ENCODE peak calls at places on chromosomes 11 and 22, in four cellular contexts. One of them, this sample, is unnamed.

GRCh38 chr22:29306175-29306829 is at the start of gene GAS2L1:
- DNase-seq in transverse colon: peak
- DNase-seq in K562: peak
- DNase-seq in SK-N-SH: peak
- DNase-seq in this sample: peak

GRCh38 chr11:102050927-102051575 is 3.8 kb downstream of the CFAP300 start:
- DNase-seq in K562: no peak
- DNase-seq in transverse colon: no peak
- DNase-seq in SK-N-SH: no peak
- DNase-seq in this sample: no peak

GRCh38 chr22:20011123-20011992 is 5.3 kb downstream of the ARVCF start:
- DNase-seq in K562: peak
- DNase-seq in transverse colon: no peak
- DNase-seq in SK-N-SH: no peak
- DNase-seq in this sample: no peak

GRCh38 chr11:112260490-112260889 is at the start of gene PLET1:
- DNase-seq in SK-N-SH: no peak
- DNase-seq in transverse colon: no peak
- DNase-seq in K562: no peak
- DNase-seq in this sample: no peak

GRCh38 chr11:115391598-115391997 is 112.6 kb downstream of the CADM1 start:
- DNase-seq in K562: no peak
- DNase-seq in SK-N-SH: peak
- DNase-seq in transverse colon: no peak
- DNase-seq in this sample: no peak

GRCh38 chr11:32430586-32431357 is 4.6 kb downstream of the WT1 start:
- DNase-seq in transverse colon: no peak
- DNase-seq in K562: no peak
- DNase-seq in SK-N-SH: peak
- DNase-seq in this sample: no peak

GRCh38 chr11:30908272-30908671 is 322.1 kb upstream of the MPPED2 start:
- DNase-seq in transverse colon: no peak
- DNase-seq in SK-N-SH: no peak
- DNase-seq in K562: no peak
- DNase-seq in this sample: no peak

GRCh38 chr11:109371444-109372176 is 50.4 kb upstream of the C11orf87 start:
- DNase-seq in K562: no peak
- DNase-seq in transverse colon: no peak
- DNase-seq in SK-N-SH: peak
- DNase-seq in this sample: no peak

GRCh38 chr11:115425243-115425642 is 79.0 kb downstream of the CADM1 start:
- DNase-seq in SK-N-SH: no peak
- DNase-seq in K562: no peak
- DNase-seq in transverse colon: no peak
- DNase-seq in this sample: no peak

GRCh38 chr11:6541356-6541755 is 44.3 kb downstream of the DNHD1 start:
- DNase-seq in SK-N-SH: no peak
- DNase-seq in K562: no peak
- DNase-seq in transverse colon: no peak
- DNase-seq in this sample: no peak

GRCh38 chr11:106961518-106961917 is 56.8 kb downstream of the GUCY1A2 start:
- DNase-seq in transverse colon: no peak
- DNase-seq in K562: no peak
- DNase-seq in SK-N-SH: no peak
- DNase-seq in this sample: no peak

DNA sequence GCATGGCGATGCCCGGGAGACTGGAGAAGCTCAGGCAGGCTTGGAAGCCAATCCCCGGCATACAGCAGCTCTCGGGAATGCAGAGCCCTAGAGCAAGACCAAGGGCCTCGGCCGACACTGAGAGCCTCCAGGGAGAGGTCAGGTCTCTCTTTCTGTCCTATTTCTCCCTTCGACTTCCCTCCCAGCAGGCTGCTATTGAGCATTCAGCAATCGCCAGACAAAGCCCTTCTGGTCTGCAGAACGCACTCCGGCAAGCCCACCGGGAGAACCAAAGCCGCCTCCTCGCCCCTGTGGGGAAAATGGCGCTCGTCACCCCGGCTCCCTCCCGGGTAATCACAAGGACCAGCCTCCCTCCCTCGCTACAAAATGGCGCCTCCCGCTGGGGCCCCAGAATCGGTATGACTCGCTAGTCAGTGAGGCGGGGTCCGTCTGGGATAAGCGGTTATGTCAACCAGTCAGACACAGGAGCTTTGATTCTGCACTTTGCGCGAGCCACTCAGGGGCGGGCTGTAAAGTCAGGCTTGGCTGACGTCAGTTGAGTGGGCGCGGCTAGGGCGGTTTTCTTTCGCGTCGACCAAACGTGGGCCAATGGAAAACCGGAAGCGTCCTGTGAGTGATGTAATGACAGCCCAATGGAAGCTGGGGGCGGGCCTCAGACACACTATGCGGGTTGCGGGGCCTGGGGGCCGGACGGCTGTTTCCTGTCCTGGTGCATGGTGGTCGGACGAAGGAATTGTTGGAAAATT is at the start of gene ZNF143:
- DNase-seq in SK-N-SH: peak
- DNase-seq in K562: peak
- DNase-seq in transverse colon: peak
- DNase-seq in this sample: peak
- TF ChIP-seq POLR2AphosphoS5 in SK-N-SH: peak
- TF ChIP-seq POLR2AphosphoS5 in K562: peak
- TF ChIP-seq POLR2AphosphoS5 in transverse colon: peak
- TF ChIP-seq POLR2AphosphoS5 in this sample: peak

DNA sequence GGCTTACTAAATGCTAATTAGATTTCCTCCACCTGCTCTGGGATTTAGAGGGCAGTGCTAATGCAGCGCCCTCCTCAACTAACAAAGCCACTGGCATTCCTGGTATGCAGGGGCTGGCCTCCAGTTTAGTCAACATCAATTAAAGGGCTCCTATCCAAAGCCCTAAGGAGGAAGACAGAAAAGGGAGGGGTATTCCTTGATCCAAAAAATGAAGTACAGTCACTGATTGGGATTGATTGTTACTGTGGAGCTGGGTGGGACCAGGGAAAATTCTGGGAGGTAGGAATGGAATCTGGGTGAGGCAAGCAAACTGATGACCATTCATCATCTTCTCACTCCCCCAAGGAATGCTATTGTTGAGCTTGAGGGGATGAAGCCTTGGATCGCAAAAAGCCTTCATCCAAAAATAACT is 52.2 kb downstream of the GAB2 start:
- DNase-seq in K562: no peak
- DNase-seq in SK-N-SH: no peak
- DNase-seq in transverse colon: no peak
- DNase-seq in this sample: no peak
- TF ChIP-seq EP300 in K562: no peak
- TF ChIP-seq EP300 in SK-N-SH: peak
- TF ChIP-seq EP300 in transverse colon: no peak
- TF ChIP-seq EP300 in this sample: no peak

DNA sequence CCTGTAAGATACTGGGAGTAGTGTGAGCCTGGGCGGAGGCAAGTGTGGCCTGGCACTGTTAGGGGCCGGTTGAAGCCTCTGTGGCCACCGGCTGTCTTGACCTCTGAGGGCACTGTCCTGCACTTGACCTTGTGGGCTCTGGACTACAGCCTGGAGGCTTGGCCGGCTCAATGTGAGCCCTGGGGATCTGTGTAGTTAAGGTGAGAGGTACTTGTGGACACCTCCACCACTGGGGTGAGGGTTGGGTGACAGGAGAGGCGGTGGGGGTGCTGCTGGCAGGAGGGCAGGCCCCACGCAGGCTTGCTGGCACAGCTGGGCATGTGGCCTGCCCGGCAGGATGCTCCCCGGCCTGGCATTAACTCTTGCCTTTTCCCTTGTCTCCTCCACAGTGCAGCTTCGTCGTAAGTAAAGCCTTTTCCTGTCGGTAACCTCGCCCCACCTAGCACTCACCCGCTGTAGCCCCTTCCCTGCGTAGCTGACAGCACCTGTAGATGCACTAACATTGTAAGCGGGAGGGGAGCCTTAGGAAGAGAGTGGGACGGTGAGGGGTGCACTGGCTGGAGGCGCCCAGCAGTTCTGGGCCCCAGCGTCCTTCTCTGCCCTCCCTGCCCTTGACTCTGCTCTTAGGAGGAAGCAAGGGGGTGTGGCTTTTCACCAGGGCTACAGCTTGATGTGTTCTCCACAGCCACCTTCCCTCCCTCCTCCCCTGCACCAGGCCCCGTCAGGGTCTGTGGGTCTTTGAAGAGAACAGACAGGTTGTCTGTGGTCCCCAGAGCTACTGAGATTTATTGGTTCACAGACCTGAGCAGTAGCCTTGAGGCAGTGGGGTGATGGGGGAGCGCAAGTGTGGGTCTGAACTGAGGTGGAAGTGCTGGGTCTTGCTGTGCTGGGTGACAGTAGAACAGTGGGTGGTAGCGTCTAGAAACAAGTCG is 17.6 kb downstream of the INCENP start:
- DNase-seq in transverse colon: no peak
- DNase-seq in K562: no peak
- DNase-seq in SK-N-SH: peak
- DNase-seq in this sample: no peak
- H3K27ac ChIP-seq in transverse colon: no peak
- H3K27ac ChIP-seq in K562: no peak
- H3K27ac ChIP-seq in SK-N-SH: no peak
- H3K27ac ChIP-seq in this sample: no peak

GRCh38 chr22:38923463-38924196 is 33.8 kb upstream of the APOBEC3A start:
- DNase-seq in transverse colon: peak
- DNase-seq in K562: peak
- DNase-seq in SK-N-SH: peak
- DNase-seq in this sample: no peak
- TF ChIP-seq POLR2AphosphoS5 in transverse colon: peak
- TF ChIP-seq POLR2AphosphoS5 in K562: no peak
- TF ChIP-seq POLR2AphosphoS5 in SK-N-SH: no peak
- TF ChIP-seq POLR2AphosphoS5 in this sample: peak

DNA sequence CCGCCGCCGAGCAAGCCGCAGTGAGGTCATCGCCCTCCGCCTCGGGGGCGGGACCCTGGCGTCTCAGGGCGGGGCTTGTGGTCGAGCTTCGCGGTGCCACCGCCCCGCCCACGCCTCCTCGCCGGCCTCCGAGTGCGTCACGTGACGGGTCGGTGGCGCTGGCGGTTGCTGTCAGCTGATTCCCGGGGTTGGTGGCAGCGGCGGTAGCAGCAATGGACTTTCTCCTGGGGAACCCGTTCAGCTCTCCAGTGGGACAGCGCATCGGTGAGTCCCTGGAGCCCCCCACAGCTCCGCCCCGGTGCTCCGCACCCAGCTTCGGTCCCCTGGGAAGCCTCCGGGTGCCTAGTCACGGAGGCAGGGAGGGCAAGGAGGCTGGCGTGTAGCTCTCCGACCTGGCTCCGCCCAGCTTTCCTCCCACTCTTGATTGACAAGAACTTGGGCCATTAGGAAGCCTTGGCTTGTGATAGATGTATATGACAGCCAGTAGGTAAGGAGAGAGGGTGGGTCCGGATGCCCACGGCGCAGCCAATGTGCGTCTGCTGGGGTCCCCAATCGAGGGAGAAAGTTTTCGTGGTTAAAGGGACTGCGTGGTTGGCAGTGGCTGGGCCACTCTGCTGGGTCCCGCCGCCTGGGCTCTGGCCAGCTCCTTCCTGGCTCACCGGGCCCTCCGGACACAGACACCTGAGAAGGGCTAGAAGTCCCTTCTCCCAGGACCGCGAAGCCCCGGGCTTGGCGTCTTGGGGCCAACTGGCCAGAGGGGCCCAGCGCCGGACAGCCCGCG is at the start of gene TOM1:
- DNase-seq in K562: peak
- DNase-seq in SK-N-SH: peak
- DNase-seq in transverse colon: peak
- DNase-seq in this sample: peak
- TF ChIP-seq EP300 in K562: peak
- TF ChIP-seq EP300 in SK-N-SH: no peak
- TF ChIP-seq EP300 in transverse colon: no peak
- TF ChIP-seq EP300 in this sample: no peak

GRCh38 chr22:41447435-41448188 is 1.0 kb upstream of the TOB2 start:
- DNase-seq in K562: peak
- DNase-seq in transverse colon: peak
- DNase-seq in SK-N-SH: peak
- DNase-seq in this sample: peak

GRCh38 chr22:41448189-41448808 is 1.7 kb upstream of the TOB2 start:
- DNase-seq in transverse colon: peak
- DNase-seq in K562: peak
- DNase-seq in SK-N-SH: peak
- DNase-seq in this sample: peak

GRCh38 chr22:41446639-41447434 is at the start of gene TOB2:
- DNase-seq in K562: peak
- DNase-seq in transverse colon: peak
- DNase-seq in SK-N-SH: peak
- DNase-seq in this sample: peak

GRCh38 chr22:41446057-41446501 is 522 bp downstream of the TOB2 start:
- DNase-seq in SK-N-SH: no peak
- DNase-seq in K562: no peak
- DNase-seq in transverse colon: peak
- DNase-seq in this sample: no peak

GRCh38 chr22:41449321-41449720 is 2.7 kb upstream of the TOB2 start:
- DNase-seq in K562: no peak
- DNase-seq in transverse colon: no peak
- DNase-seq in SK-N-SH: no peak
- DNase-seq in this sample: no peak
- H3K27ac ChIP-seq in K562: no peak
- H3K27ac ChIP-seq in transverse colon: peak
- H3K27ac ChIP-seq in SK-N-SH: peak
- H3K27ac ChIP-seq in this sample: peak

DNA sequence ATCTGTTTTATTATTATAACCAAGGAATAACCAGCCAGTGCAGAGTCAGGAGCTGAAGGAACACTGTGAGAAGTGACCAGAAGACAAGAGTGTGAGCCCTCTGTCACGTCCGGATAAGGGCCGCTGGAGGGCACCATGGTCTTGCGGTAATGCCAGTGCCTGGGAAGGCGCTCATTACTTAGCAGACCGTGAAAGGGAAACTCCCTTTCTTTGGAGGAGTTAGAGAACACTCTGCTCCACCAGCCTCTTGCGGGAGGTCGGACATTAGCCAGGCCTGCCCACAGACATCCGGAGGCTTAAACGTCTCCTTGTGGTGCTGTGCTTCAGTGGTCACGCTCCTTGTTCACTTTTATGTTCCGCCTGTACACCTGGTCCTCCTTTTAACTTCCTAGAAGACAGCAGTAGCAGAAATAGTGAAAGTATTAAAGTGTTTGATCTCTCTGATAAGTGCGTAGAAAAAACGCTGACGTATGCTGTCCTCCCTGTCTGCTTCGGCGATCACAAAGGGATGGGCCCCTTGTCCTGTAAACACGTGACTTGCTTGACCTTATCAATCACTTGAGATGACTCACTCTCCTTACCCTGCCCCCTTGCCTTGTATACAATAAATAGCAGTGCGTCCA is 120.6 kb upstream of the LMO1 start:
- DNase-seq in transverse colon: peak
- DNase-seq in K562: peak
- DNase-seq in SK-N-SH: no peak
- DNase-seq in this sample: no peak
- TF ChIP-seq POLR2AphosphoS5 in transverse colon: no peak
- TF ChIP-seq POLR2AphosphoS5 in K562: no peak
- TF ChIP-seq POLR2AphosphoS5 in SK-N-SH: no peak
- TF ChIP-seq POLR2AphosphoS5 in this sample: no peak

GRCh38 chr22:31290494-31291402 is 1.5 kb downstream of the PIK3IP1 start:
- DNase-seq in transverse colon: peak
- DNase-seq in SK-N-SH: peak
- DNase-seq in K562: peak
- DNase-seq in this sample: peak
- TF ChIP-seq EP300 in transverse colon: no peak
- TF ChIP-seq EP300 in SK-N-SH: peak
- TF ChIP-seq EP300 in K562: no peak
- TF ChIP-seq EP300 in this sample: no peak

This sample was measured in suprapubic skin.